ENCODE peak calls at places on chromosomes 5 and 9, in five cellular contexts. O is HCT116, J is K562, H is H1, F is HepG2. W is an unnamed sample. For H3K4me1, the result is how much of the 10 kb centered on the place peaks cover.

GRCh38 chr9:115106642-115107041 is 11.3 kb downstream of the TNC start:
- DNase-seq in O (no peak), J (no peak), H (no peak), F (no peak), W (no peak)

GRCh38 chr5:35185518-35185917 is 44.8 kb downstream of the PRLR start:
- DNase-seq in O (no peak), J (no peak), H (no peak), F (peak), W (no peak)

GRCh38 chr5:31377284-31377946 is 154.5 kb downstream of the DROSHA start:
- DNase-seq in O (no peak), J (no peak), H (no peak), F (no peak), W (no peak)

GRCh38 chr9:16705121-16705604 is 165.3 kb downstream of the BNC2 start:
- DNase-seq in O (no peak), J (peak), H (peak), F (no peak), W (peak)

GRCh38 chr5:116626272-116626723 is 51.7 kb upstream of the SEMA6A start:
- DNase-seq in O (no peak), J (no peak), H (no peak), F (no peak), W (no peak)

GRCh38 chr5:26833596-26833995 is 204.8 kb downstream of the CDH9 start:
- DNase-seq in O (no peak), J (no peak), H (no peak), F (no peak), W (no peak)

GRCh38 chr9:5799314-5799713 is 33.6 kb downstream of the ERMP1 start:
- DNase-seq in O (peak), J (no peak), H (no peak), F (peak), W (peak)

GRCh38 chr5:17075196-17075595 is 139.1 kb upstream of the MYO10 start:
- DNase-seq in O (no peak), J (no peak), H (no peak), F (no peak), W (no peak)

GRCh38 chr9:26262431-26262830 is 584.2 kb upstream of the TUSC1 start:
- DNase-seq in O (no peak), J (no peak), H (no peak), F (no peak), W (no peak)

GRCh38 chr9:113807173-113808061 is 68.7 kb upstream of the ZNF618 start:
- DNase-seq in O (peak), J (peak), H (peak), F (peak), W (peak)

GRCh38 chr5:175790796-175791195 is 80.6 kb upstream of the CPLX2 start:
- DNase-seq in O (no peak), J (no peak), H (no peak), F (no peak), W (no peak)

GRCh38 chr5:14364096-14364495 is 217.5 kb upstream of the OTULINL start:
- DNase-seq in O (no peak), J (no peak), H (no peak), F (no peak), W (no peak)

GRCh38 chr9:122226758-122227575 is 1.8 kb downstream of the LHX6 start:
- DNase-seq in O (no peak), J (no peak), H (peak), F (no peak), W (no peak)

GRCh38 chr9:108186996-108187395 is 668.8 kb downstream of the ACTL7B start:
- DNase-seq in O (no peak), J (no peak), H (no peak), F (no peak), W (no peak)

GRCh38 chr9:130396581-130396980 is 48.2 kb upstream of the ASS1 start:
- DNase-seq in O (no peak), J (peak), H (no peak), F (no peak), W (no peak)

GRCh38 chr5:87260604-87261200 is 7.0 kb upstream of the RASA1 start:
- DNase-seq in O (no peak), J (no peak), H (no peak), F (no peak), W (no peak)

GRCh38 chr9:4293293-4293931 is 6.5 kb downstream of the GLIS3 start:
- DNase-seq in O (peak), J (no peak), H (no peak), F (no peak), W (no peak)

GRCh38 chr9:2622361-2623045 is 916 bp downstream of the VLDLR start:
- DNase-seq in O (no peak), J (no peak), H (peak), F (no peak), W (no peak)

GRCh38 chr5:174725261-174725990 is 1.0 kb downstream of the MSX2 start:
- DNase-seq in O (no peak), J (no peak), H (no peak), F (no peak), W (no peak)

GRCh38 chr5:152542741-152543140 is 137.7 kb upstream of the NMUR2 start:
- DNase-seq in O (no peak), J (no peak), H (peak), F (no peak), W (peak)

GRCh38 chr9:88173378-88173999 is 35.2 kb upstream of the SPATA31C2 start:
- DNase-seq in O (peak), J (peak), H (peak), F (peak), W (peak)

GRCh38 chr5:4442221-4442620 is 697.9 kb upstream of the ADAMTS16 start:
- DNase-seq in O (no peak), J (no peak), H (no peak), F (no peak), W (no peak)

GRCh38 chr5:95392593-95393182 is 1.5 kb downstream of the FAM81B start:
- DNase-seq in O (no peak), J (peak), H (no peak), F (peak), W (peak)

GRCh38 chr5:5061836-5062235 is 78.3 kb upstream of the ADAMTS16 start:
- DNase-seq in O (no peak), J (no peak), H (no peak), F (no peak), W (no peak)

GRCh38 chr5:72328172-72328571 is 8.0 kb downstream of the PTCD2 start:
- DNase-seq in O (no peak), J (no peak), H (no peak), F (no peak), W (no peak)

GRCh38 chr9:110509787-110510186 is 69.8 kb downstream of the SVEP1 start:
- DNase-seq in O (no peak), J (no peak), H (no peak), F (no peak), W (no peak)

GRCh38 chr9:120729796-120730195 is 15.5 kb upstream of the MEGF9 start:
- DNase-seq in O (no peak), J (peak), H (peak), F (peak), W (peak)

GRCh38 chr5:76427481-76428140 is 24.5 kb downstream of the IQGAP2 start:
- DNase-seq in O (no peak), J (no peak), H (peak), F (no peak), W (no peak)

GRCh38 chr5:66966439-66966838 is 230.2 kb downstream of the CD180 start:
- DNase-seq in O (no peak), J (no peak), H (no peak), F (no peak), W (no peak)

GRCh38 chr5:122172207-122172606 is 42.9 kb downstream of the ZNF474 start:
- DNase-seq in O (no peak), J (no peak), H (no peak), F (no peak), W (no peak)

GRCh38 chr9:135338546-135338945 is 141.0 kb upstream of the PPP1R26 start:
- DNase-seq in O (no peak), J (no peak), H (no peak), F (no peak), W (no peak)

GRCh38 chr9:135341612-135342169 is 137.9 kb upstream of the PPP1R26 start:
- DNase-seq in O (no peak), J (no peak), H (no peak), F (no peak), W (no peak)

GRCh38 chr9:135340726-135341475 is 138.7 kb upstream of the PPP1R26 start:
- DNase-seq in O (no peak), J (no peak), H (no peak), F (no peak), W (no peak)

GRCh38 chr9:135340143-135340655 is 139.4 kb upstream of the PPP1R26 start:
- DNase-seq in O (no peak), J (no peak), H (no peak), F (no peak), W (peak)

GRCh38 chr9:135339378-135339973 is 140.1 kb upstream of the PPP1R26 start:
- DNase-seq in O (no peak), J (no peak), H (no peak), F (no peak), W (no peak)
- TF ChIP-seq ZNF274 in O (no peak), J (no peak), H (no peak), F (no peak), W (no peak)

GRCh38 chr5:78626009-78626571 is 22.5 kb downstream of the LHFPL2 start:
- DNase-seq in O (no peak), J (no peak), H (no peak), F (no peak), W (no peak)

GRCh38 chr5:78624992-78625391 is 23.6 kb downstream of the LHFPL2 start:
- DNase-seq in O (no peak), J (no peak), H (no peak), F (no peak), W (no peak)

GRCh38 chr5:78621269-78621871 is 27.2 kb downstream of the LHFPL2 start:
- DNase-seq in O (no peak), J (no peak), H (no peak), F (no peak), W (no peak)

GRCh38 chr5:78622302-78622971 is 26.1 kb downstream of the LHFPL2 start:
- DNase-seq in O (no peak), J (no peak), H (no peak), F (no peak), W (no peak)

DNA sequence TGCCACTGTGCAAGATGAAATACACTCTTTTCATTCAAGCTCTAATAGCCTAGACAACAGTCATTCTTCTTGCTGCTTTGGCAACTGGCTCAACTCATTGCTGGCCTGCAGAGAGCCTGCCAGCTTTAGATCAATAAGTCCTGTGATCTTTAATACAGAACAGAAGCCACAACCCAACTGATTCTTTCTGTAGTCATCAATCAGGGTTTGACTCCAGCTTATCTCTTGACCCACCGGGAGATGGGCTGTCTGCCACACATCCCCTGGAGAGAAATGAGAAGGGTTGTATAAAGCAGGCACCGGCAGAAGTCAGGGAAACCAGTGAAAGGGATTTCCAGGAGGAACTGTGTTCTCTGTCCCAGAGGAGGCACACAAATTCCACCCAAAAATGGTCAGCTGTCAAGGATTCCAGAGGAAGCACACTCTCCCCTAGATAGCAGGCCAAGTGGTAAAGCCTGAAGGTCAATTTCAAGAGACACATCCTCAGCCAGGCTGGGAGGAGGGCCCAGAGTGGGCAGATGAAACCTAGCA is 24.5 kb downstream of the LHFPL2 start:
- DNase-seq in O (no peak), J (no peak), H (no peak), F (no peak), W (no peak)
- H3K4me1 ChIP-seq in O (under half), J (under half), H (under half), F (half or more), W (under half)

DNA sequence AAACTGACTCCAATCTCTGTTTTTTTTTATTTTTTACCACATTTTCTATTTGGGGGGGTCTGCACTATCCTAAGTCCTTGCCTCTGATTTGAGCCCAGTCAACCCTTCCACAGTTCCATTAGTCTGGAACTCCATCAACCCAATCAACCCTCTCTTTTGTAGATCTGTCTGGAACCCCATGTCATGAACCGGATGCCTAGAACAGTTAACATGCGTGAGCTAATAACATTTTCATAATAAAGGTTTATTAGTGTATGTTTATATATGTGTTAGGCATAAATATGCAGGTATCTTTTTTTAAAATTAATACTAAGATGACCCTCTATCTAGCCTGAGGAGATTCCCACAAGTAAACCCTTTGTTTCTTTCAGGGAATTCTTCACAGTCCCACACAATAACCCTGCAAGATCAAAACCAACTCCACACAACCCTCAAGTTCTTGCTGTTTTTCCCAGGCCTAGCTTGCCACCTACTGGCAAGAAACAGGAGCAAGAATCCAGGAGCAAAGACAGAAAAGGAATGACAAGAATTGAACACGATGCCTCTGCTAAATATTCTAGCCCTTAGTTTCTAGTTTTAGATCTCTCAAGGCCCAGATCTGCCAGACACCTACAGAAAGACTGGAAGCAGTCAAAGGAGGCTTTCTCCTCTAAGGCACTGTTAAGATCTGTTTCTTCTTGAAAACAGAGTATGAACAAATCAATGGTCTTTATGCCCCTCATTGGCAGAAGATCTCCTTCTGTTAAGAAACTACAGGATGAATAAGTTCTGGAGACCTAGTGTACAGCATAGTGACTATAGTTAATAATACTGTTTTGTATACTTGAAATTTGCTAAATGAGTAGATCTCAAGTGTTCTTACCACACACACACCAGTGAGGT is 100.4 kb downstream of the TRIM36 start:
- DNase-seq in O (peak), J (no peak), H (peak), F (peak), W (peak)
- TF ChIP-seq ZNF274 in O (no peak), J (no peak), H (no peak), F (no peak), W (no peak)

GRCh38 chr9:21398955-21399489 is 9.9 kb upstream of the IFNA8 start:
- DNase-seq in O (no peak), J (no peak), H (no peak), F (no peak), W (no peak)

GRCh38 chr9:21392270-21392669 is 7.1 kb upstream of the IFNA2 start:
- DNase-seq in O (peak), J (no peak), H (no peak), F (peak), W (no peak)

DNA sequence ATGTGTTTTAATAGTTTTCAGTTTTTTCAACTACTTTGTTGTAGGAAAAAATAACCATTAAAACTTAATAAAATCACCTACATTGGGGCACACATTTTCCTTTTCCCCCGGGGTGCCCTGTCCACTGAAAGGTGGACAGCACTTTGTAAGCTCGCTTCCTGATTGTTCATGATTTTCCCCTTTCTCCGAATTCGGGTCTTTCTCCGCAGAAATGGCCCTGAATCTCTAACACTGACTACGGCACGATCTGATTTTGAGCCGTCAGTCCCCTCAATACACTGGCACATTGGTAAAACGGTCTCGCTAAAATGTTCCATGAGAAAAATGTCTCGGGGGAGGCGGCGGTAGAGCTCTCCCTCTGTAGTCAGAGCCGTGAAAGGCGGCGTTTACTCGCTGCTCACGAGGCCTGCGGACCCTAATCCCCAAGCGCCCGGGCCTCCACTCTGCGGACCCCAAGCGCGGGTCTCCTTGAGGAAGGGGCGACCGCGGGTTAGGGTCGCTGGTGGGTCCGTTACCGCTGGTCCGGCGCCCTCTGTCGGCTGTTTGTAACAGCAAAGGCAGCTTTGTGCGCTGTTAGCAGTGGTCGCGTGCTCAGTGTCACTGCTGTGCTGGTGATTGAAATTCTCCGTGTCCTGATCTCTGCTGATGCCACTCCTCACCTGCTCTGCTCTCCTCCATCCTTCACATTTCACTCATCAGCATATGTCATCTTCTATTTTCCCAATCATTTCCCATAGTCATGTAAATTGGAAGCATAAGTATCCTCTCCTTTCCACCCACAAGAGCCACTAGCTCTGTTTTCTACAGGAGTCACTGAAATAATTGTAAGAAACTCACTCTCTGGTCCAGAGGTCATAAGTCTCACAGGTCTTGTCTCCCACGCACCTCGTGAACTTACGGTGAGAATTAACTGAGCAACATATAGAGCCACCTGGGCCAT is 10.8 kb upstream of the IFNA2 start:
- DNase-seq in O (peak), J (no peak), H (peak), F (peak), W (no peak)
- H3K4me1 ChIP-seq in O (under half), J (under half), H (under half), F (under half), W (under half)

GRCh38 chr5:134175874-134176522 is 752 bp downstream of the SKP1 start:
- DNase-seq in O (no peak), J (no peak), H (no peak), F (no peak), W (peak)
- TF ChIP-seq ZNF274 in O (no peak), J (no peak), H (no peak), F (no peak), W (no peak)

DNA sequence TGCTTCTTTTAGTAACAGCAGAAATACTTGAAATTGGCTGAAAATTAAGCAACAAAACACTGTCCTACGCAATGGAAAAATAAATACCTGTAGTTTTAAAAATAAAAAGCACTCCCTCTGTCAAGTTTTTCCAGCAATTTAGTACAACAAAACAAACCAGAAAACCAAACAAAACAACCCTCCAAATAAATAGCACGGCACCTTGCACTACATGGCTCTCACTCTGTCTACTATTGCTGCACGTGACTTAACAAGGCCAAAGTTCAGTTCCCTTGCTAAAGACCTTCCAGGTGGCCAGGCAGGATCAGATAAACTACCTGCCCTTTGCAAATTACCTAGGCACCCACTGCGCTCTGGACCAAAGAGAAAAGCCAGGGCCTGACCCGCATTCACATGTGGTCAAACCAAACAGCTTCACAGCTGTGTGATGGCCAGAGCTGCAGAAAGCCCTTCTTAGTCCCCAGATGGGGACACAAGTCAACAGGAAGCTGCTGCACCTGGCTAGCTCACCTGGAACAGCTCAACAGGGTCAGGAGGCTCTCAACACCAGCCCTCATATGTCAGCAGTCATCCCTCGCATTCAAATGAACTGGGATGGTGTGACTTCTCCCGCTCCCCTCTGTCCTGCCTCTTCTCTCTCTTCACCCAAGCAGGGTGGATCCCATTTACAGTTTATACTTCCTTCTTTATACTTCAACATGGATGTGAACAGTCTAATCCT is 84.9 kb downstream of the RAPGEF1 start:
- DNase-seq in O (no peak), J (no peak), H (no peak), F (peak), W (no peak)
- H3K4me1 ChIP-seq in O (under half), J (under half), H (under half), F (half or more), W (under half)